ENCODE peak calls at places on chromosome 21, in nine cellular contexts. P is stimulated activated CD4-positive, alpha-beta T cell treated with anti-CD3 and anti-CD28 coated beads, Interleukin-2, amount 100 ng/mL, for 24 hours; Z is H4; O is NCI-H2081; N is colonic mucosa; E is AG04449; L is K562; Q is AG09319; Y is esophagus muscularis mucosa. S is an unnamed sample.

GRCh38 chr21:46000731-46001641 is 19.4 kb downstream of the COL6A1 start:
- DNase-seq in Q (no peak), E (no peak), Z (no peak), P (peak), O (no peak), N (peak), Y (no peak), L (peak), S (no peak)

GRCh38 chr21:46048926-46049889 is 48.7 kb upstream of the COL6A2 start:
- DNase-seq in O (no peak), Z (peak), N (peak), L (no peak), E (peak), P (peak), Y (peak), Q (peak), S (no peak)

GRCh38 chr21:37073417-37074194 is 552 bp downstream of the TTC3 start:
- DNase-seq in P (peak), Q (no peak), O (peak), Z (peak), N (peak), E (no peak), L (peak), Y (no peak), S (peak)

GRCh38 chr21:45283611-45284455 is 3.9 kb downstream of the POFUT2 start:
- DNase-seq in E (no peak), O (no peak), Y (no peak), Q (no peak), L (no peak), N (no peak), Z (no peak), P (no peak), S (no peak)

GRCh38 chr21:36719614-36720013 is 20.7 kb downstream of the SIM2 start:
- DNase-seq in N (peak), Z (no peak), L (no peak), Q (no peak), Y (no peak), E (no peak), O (no peak), P (no peak), S (no peak)

GRCh38 chr21:35113064-35113463 is 64.0 kb upstream of the RUNX1 start:
- DNase-seq in E (no peak), O (no peak), N (no peak), P (no peak), Y (no peak), Q (no peak), L (no peak), Z (no peak), S (no peak)

GRCh38 chr21:16605588-16605987 is 875.8 kb downstream of the USP25 start:
- DNase-seq in Y (no peak), N (no peak), Z (no peak), Q (no peak), L (no peak), P (no peak), O (no peak), E (no peak), S (no peak)

GRCh38 chr21:34649400-34649799 is 19.4 kb upstream of the CLIC6 start:
- DNase-seq in O (no peak), L (no peak), E (no peak), P (no peak), Q (no peak), N (no peak), Y (no peak), Z (no peak), S (no peak)

S was measured in stimulated activated naive B cell treated with anti-CD40 and anti-IgM and Interleukin-4, amounts not matched to agents 10 μg/mL and 1 μg/mL and 100 μg/mL, for 72 hours.